ENCODE peak calls at places on chromosome 4, in seven cellular contexts. A, I, R, F, O, C and N are unnamed samples.

GRCh38 chr4:88063634-88064296 is 56.3 kb downstream of the PKD2 start:
- DNase-seq in O (no peak), R (no peak), F (no peak), A (no peak), C (no peak), I (no peak), N (no peak)

GRCh38 chr4:23332266-23332665 is 557.6 kb downstream of the PPARGC1A start:
- DNase-seq in A (no peak), R (no peak), I (no peak), O (no peak), F (no peak), C (no peak), N (no peak)

GRCh38 chr4:149951501-149951900 is 126.7 kb upstream of the DCLK2 start:
- DNase-seq in C (no peak), A (no peak), F (no peak), I (no peak), O (no peak), R (no peak), N (no peak)

GRCh38 chr4:20253799-20254409 is 2.2 kb downstream of the SLIT2 start:
- DNase-seq in A (peak), O (peak), I (no peak), R (peak), F (peak), C (peak), N (peak)

GRCh38 chr4:122988696-122989095 is 66.3 kb upstream of the NUDT6 start:
- DNase-seq in C (no peak), A (no peak), F (no peak), R (no peak), O (no peak), I (no peak), N (no peak)

GRCh38 chr4:189940178-189941004 is at the start of gene FRG1:
- DNase-seq in C (peak), R (peak), I (peak), F (peak), O (peak), A (peak), N (peak)

GRCh38 chr4:104425003-104425402 is 69.7 kb downstream of the CXXC4 start:
- DNase-seq in O (no peak), C (no peak), I (no peak), F (no peak), R (no peak), A (no peak), N (peak)

GRCh38 chr4:64166365-64166764 is 242.9 kb downstream of the TECRL start:
- DNase-seq in I (no peak), C (no peak), A (no peak), F (no peak), O (no peak), R (no peak), N (no peak)

GRCh38 chr4:30722916-30723270 is 2.7 kb downstream of the PCDH7 start:
- DNase-seq in O (no peak), C (peak), F (no peak), R (no peak), A (peak), I (no peak), N (peak)

GRCh38 chr4:7547368-7548040 is 112.8 kb upstream of the PSAPL1 start:
- DNase-seq in C (no peak), A (no peak), O (no peak), F (no peak), I (peak), R (no peak), N (peak)

GRCh38 chr4:8525383-8526120 is 54.6 kb upstream of the GPR78 start:
- DNase-seq in C (peak), O (no peak), F (peak), A (no peak), I (no peak), R (no peak), N (no peak)

GRCh38 chr4:159677521-159677920 is 574.6 kb downstream of the RAPGEF2 start:
- DNase-seq in A (no peak), I (no peak), R (no peak), C (no peak), F (no peak), O (no peak), N (peak)

GRCh38 chr4:8038702-8039251 is 99.1 kb upstream of the AFAP1 start:
- DNase-seq in C (no peak), A (no peak), F (no peak), I (no peak), O (no peak), R (no peak), N (no peak)

GRCh38 chr4:10157478-10158354 is 41.1 kb upstream of the WDR1 start:
- DNase-seq in F (peak), A (peak), R (peak), O (peak), C (no peak), I (peak), N (peak)

GRCh38 chr4:83074086-83074704 is 39.2 kb downstream of the COPS4 start:
- DNase-seq in R (no peak), O (no peak), I (peak), A (peak), F (peak), C (no peak), N (peak)

GRCh38 chr4:83617371-83618021 is 81.6 kb downstream of the GPAT3 start:
- DNase-seq in C (no peak), O (no peak), I (no peak), A (no peak), R (no peak), F (no peak), N (no peak)

GRCh38 chr4:88204882-88205281 is 46.4 kb upstream of the ABCG2 start:
- DNase-seq in A (no peak), R (no peak), F (no peak), C (no peak), O (no peak), I (no peak), N (no peak)

GRCh38 chr4:98583265-98583664 is 75.1 kb downstream of the TSPAN5 start:
- DNase-seq in O (no peak), I (no peak), C (no peak), A (no peak), R (no peak), F (no peak), N (no peak)

GRCh38 chr4:186602978-186603377 is 47.6 kb upstream of the MTNR1A start:
- DNase-seq in F (no peak), R (no peak), I (no peak), A (no peak), C (no peak), O (no peak), N (no peak)

GRCh38 chr4:72302981-72303704 is 265.9 kb downstream of the ADAMTS3 start:
- DNase-seq in I (peak), C (no peak), O (no peak), A (peak), R (no peak), F (peak), N (peak)

GRCh38 chr4:170137466-170137865 is 47.7 kb upstream of the AADAT start:
- DNase-seq in C (no peak), O (no peak), A (no peak), I (no peak), R (no peak), F (no peak), N (no peak)

GRCh38 chr4:102535398-102536082 is 34.4 kb downstream of the NFKB1 start:
- DNase-seq in O (no peak), C (no peak), I (peak), F (peak), R (no peak), A (no peak), N (no peak)

GRCh38 chr4:147607463-147607862 is 9.7 kb upstream of the TMEM184C start:
- DNase-seq in C (no peak), I (no peak), O (no peak), F (no peak), R (no peak), A (no peak), N (no peak)

GRCh38 chr4:102400898-102401297 is 55.6 kb upstream of the SLC39A8 start:
- DNase-seq in A (no peak), I (no peak), O (no peak), C (no peak), F (no peak), R (no peak), N (no peak)

GRCh38 chr4:180098601-180099000 is 2144.6 kb upstream of the TENM3 start:
- DNase-seq in I (no peak), C (no peak), A (no peak), R (no peak), F (no peak), O (no peak), N (no peak)

GRCh38 chr4:2237267-2237666 is 4.7 kb downstream of the HAUS3 start:
- DNase-seq in A (no peak), R (no peak), C (no peak), F (no peak), O (no peak), I (no peak), N (no peak)

GRCh38 chr4:108370291-108370690 is 201.6 kb upstream of the LEF1 start:
- DNase-seq in A (no peak), F (no peak), O (no peak), R (no peak), I (no peak), C (no peak), N (no peak)

GRCh38 chr4:137531951-137532868 is at the start of gene PCDH18:
- DNase-seq in I (peak), C (no peak), F (peak), R (peak), O (peak), A (peak), N (peak)

GRCh38 chr4:117134386-117134785 is 49.0 kb upstream of the TRAM1L1 start:
- DNase-seq in O (no peak), R (no peak), C (no peak), A (peak), I (peak), F (peak), N (peak)

GRCh38 chr4:39043058-39043696 is 11.0 kb upstream of the TMEM156 start:
- DNase-seq in I (peak), A (no peak), C (no peak), O (no peak), F (no peak), R (no peak), N (peak)

GRCh38 chr4:8270912-8271815 is 1.6 kb downstream of the HTRA3 start:
- DNase-seq in I (no peak), R (no peak), C (no peak), A (no peak), F (peak), O (no peak), N (no peak)

GRCh38 chr4:180057891-180058643 is 2185.1 kb upstream of the TENM3 start:
- DNase-seq in O (peak), F (peak), I (peak), R (no peak), C (peak), A (peak), N (peak)

GRCh38 chr4:125313497-125313896 is 1.3 kb upstream of the FAT4 start:
- DNase-seq in R (peak), A (peak), C (no peak), I (peak), O (no peak), F (peak), N (peak)

GRCh38 chr4:87530868-87531267 is 1.7 kb upstream of the SPARCL1 start:
- DNase-seq in F (peak), O (no peak), C (no peak), A (no peak), R (peak), I (peak), N (peak)

GRCh38 chr4:91116861-91117260 is 989.7 kb downstream of the CCSER1 start:
- DNase-seq in F (peak), C (no peak), R (no peak), O (no peak), A (no peak), I (peak), N (no peak)

GRCh38 chr4:9924750-9925149 is 96.5 kb downstream of the SLC2A9 start:
- DNase-seq in R (no peak), C (no peak), I (peak), O (no peak), A (no peak), F (peak), N (no peak)

GRCh38 chr4:138669479-138670165 is 346.0 kb upstream of the NOCT start:
- DNase-seq in F (peak), O (no peak), C (no peak), A (no peak), R (no peak), I (no peak), N (no peak)
- H3K27ac ChIP-seq in F (no peak), O (no peak), C (no peak), A (no peak), R (no peak), I (no peak), N (no peak)

DNA sequence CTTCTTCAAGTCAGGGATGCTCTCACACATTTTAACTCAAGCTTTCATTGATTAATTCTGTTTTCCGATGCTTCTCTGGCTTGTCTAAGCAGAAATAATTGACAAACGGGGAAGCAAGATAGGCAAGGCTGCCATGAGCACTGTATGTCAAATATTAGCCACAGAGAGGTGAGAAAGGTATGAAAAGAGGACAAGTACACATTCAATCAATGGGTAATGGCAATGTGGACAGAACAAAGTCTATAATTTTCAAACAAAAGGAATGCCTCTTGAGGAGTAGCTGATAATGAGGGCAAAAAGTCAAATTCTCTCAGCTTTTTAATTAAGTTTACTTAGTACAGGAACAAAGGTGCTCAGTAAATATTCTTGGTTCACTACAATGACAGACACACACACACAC is 19.6 kb downstream of the COX7B2 start:
- DNase-seq in C (no peak), I (no peak), R (no peak), F (no peak), A (no peak), O (no peak), N (no peak)
- H3K27ac ChIP-seq in C (no peak), I (no peak), R (no peak), F (no peak), A (no peak), O (no peak), N (no peak)

GRCh38 chr4:151532001-151532708 is 123.2 kb downstream of the FHIP1A start:
- DNase-seq in I (no peak), C (no peak), O (no peak), R (no peak), F (no peak), A (no peak), N (no peak)
- H3K27ac ChIP-seq in I (no peak), C (no peak), O (no peak), R (no peak), F (no peak), A (no peak), N (no peak)

DNA sequence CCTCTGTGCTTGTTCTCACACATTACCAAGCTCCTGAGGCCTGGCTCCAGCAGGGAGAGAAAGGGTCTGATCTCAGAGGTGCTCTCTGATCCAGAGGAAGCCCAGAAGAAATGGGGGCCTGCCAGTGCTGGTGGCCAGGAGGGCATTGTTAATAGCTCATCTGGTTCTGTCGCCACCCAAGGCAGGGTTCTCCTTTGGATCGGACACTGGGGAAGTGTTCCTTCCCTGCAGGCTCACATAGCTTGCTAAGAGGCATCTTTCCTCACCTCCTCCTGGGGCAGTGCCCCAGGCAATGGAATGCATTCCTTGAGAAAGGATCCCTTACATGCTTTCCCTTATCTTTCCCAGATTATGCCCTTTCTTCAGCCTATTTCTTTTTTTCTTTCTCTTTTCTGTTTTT is 53.8 kb downstream of the RBM47 start:
- DNase-seq in C (no peak), I (no peak), A (no peak), F (no peak), R (no peak), O (no peak), N (no peak)
- H3K27ac ChIP-seq in C (peak), I (no peak), A (no peak), F (no peak), R (no peak), O (no peak), N (peak)

GRCh38 chr4:105808459-105809041 is 86.7 kb upstream of the NPNT start:
- DNase-seq in I (peak), F (peak), A (no peak), R (no peak), O (no peak), C (no peak), N (peak)
- H3K27ac ChIP-seq in I (no peak), F (no peak), A (no peak), R (peak), O (no peak), C (peak), N (no peak)

GRCh38 chr4:16197842-16198241 is 28.4 kb downstream of the TAPT1 start:
- DNase-seq in C (no peak), R (no peak), F (peak), I (no peak), O (no peak), A (no peak), N (no peak)
- H3K27ac ChIP-seq in C (no peak), R (peak), F (no peak), I (no peak), O (no peak), A (no peak), N (no peak)

GRCh38 chr4:173862754-173863153 is 332.7 kb upstream of the HAND2 start:
- DNase-seq in C (no peak), O (no peak), A (no peak), R (no peak), F (no peak), I (no peak), N (no peak)
- H3K27ac ChIP-seq in C (no peak), O (no peak), A (no peak), R (no peak), F (no peak), I (no peak), N (no peak)

DNA sequence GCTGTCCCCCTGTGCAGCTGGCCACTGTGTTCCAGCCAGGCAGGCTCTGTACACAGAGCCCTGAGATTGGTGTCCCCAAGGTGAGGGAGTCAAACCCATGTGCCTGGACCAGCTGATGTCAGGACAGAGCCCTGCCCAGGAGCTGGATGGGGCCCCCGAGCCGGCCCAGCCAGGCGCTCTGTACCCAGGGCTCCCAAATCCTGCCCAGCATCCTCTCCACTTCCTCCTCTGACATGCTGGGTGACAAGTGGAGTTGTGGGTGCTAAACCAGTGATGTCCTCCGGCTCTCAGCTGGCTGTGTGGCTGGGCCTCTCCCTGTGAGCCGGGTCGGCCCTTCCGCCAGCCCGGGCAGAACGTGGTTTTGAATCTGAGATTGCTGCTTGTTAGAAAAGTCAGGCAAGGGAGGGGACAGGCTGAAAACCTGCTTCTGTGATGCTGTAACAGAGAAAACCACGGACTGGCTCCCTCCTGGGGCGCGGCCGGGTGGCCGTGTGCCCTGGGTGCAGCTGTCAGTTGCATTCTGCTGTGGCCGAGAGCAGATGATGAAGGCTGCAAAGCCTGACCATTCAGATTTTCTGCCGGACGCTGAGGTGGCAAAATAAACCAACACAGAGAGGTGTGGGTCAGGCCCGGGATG is 7.9 kb upstream of the CPLX1 start:
- DNase-seq in A (no peak), R (no peak), F (no peak), I (no peak), O (no peak), C (peak), N (no peak)
- H3K27ac ChIP-seq in A (no peak), R (no peak), F (no peak), I (no peak), O (no peak), C (no peak), N (no peak)

DNA sequence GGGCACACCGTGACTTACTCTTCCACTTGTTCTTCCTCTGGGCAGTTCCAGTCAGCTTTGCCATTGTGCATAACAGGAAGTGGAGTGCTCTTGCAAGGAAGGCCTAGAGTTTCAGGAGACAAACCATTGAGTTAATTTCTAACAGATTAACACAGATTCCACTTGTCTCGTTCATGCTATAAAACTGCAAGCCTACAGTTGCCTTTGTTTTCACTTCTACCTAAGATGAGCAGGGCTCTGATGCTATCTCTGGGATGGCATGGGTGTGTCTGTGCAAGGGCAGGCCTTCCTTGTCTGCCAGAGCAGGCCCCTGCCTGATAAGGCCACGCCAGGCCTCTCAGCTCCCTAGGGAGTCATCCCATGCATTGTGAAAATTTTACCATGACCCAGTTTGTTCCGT is 67.7 kb upstream of the PGRMC2 start:
- DNase-seq in F (peak), I (no peak), A (no peak), R (no peak), C (no peak), O (no peak), N (no peak)
- H3K27ac ChIP-seq in F (peak), I (no peak), A (no peak), R (no peak), C (no peak), O (no peak), N (no peak)